ENCODE peak calls at places on chromosomes 16 and 17, in ten cellular contexts. N, C, X, L, H, Y, B, E, T and P are unnamed samples.
A peak's percentile ranks its signal among the peaks of the same experiment; 100 is the strongest.

GRCh38 chr16:57361384-57361783 is 2.8 kb downstream of the CCL22 start:
- DNase-seq in N (no peak), C (no peak), X (no peak), L (no peak), H (no peak), Y (no peak), B (no peak), E (no peak), T (no peak), P (no peak)

GRCh38 chr17:49741009-49741691 is 22.8 kb downstream of the FAM117A start:
- DNase-seq in N (no peak), C (no peak), X (no peak), L (no peak), H (no peak), Y (no peak), B (no peak), E (peak; percentile 23), T (no peak), P (no peak)

GRCh38 chr16:54533856-54534490 is 247.4 kb upstream of the IRX3 start:
- DNase-seq in N (no peak), C (no peak), X (no peak), L (no peak), H (no peak), Y (no peak), B (no peak), E (no peak), T (no peak), P (no peak)

GRCh38 chr16:66717112-66717675 is 20.7 kb upstream of the CMTM4 start:
- DNase-seq in N (peak; percentile 63), C (no peak), X (no peak), L (no peak), H (peak; percentile 33), Y (no peak), B (peak; percentile 6), E (peak; percentile 72), T (peak; percentile 14), P (no peak)

GRCh38 chr16:54488729-54489128 is 202.1 kb upstream of the IRX3 start:
- DNase-seq in N (no peak), C (no peak), X (no peak), L (no peak), H (no peak), Y (no peak), B (no peak), E (peak; percentile 12), T (no peak), P (no peak)

GRCh38 chr16:53022374-53022773 is 30.3 kb downstream of the CHD9NB start:
- DNase-seq in N (peak; percentile 46), C (no peak), X (no peak), L (peak; percentile 33), H (peak; percentile 19), Y (peak; percentile 8), B (no peak), E (peak; percentile 68), T (no peak), P (no peak)

GRCh38 chr17:27548369-27548768 is 82.6 kb upstream of the LGALS9 start:
- DNase-seq in N (no peak), C (no peak), X (no peak), L (no peak), H (no peak), Y (no peak), B (no peak), E (no peak), T (no peak), P (no peak)

GRCh38 chr16:15765880-15766279 is 90.9 kb downstream of the MYH11 start:
- DNase-seq in N (peak; percentile 31), C (no peak), X (no peak), L (no peak), H (peak; percentile 36), Y (peak; percentile 20), B (peak; percentile 38), E (peak; percentile 59), T (peak; percentile 40), P (no peak)

GRCh38 chr17:3973498-3974137 is 9.4 kb upstream of the ATP2A3 start:
- DNase-seq in N (no peak), C (no peak), X (no peak), L (no peak), H (no peak), Y (no peak), B (no peak), E (no peak), T (no peak), P (no peak)